ENCODE peak calls at places on chromosome 14, in six cellular contexts. One of them, this sample, is unnamed.

GRCh38 chr14:64758711-64759554 is 54.7 kb downstream of the PLEKHG3 start:
- DNase-seq in astrocyte of the spinal cord: peak
- DNase-seq in lower leg skin: no peak
- DNase-seq in kidney epithelial cell: no peak
- DNase-seq in body of pancreas: peak
- DNase-seq in stomach: peak
- DNase-seq in this sample: peak

GRCh38 chr14:37594916-37595808 is at the start of the genes FOXA1 and TTC6:
- DNase-seq in stomach: peak
- DNase-seq in astrocyte of the spinal cord: no peak
- DNase-seq in body of pancreas: peak
- DNase-seq in kidney epithelial cell: no peak
- DNase-seq in lower leg skin: no peak
- DNase-seq in this sample: no peak

GRCh38 chr14:61145258-61145902 is 135.8 kb downstream of the TMEM30B start:
- DNase-seq in kidney epithelial cell: no peak
- DNase-seq in stomach: no peak
- DNase-seq in lower leg skin: peak
- DNase-seq in astrocyte of the spinal cord: peak
- DNase-seq in body of pancreas: no peak
- DNase-seq in this sample: peak

GRCh38 chr14:99677231-99677891 is 6.7 kb upstream of the CYP46A1 start:
- DNase-seq in body of pancreas: no peak
- DNase-seq in astrocyte of the spinal cord: no peak
- DNase-seq in lower leg skin: no peak
- DNase-seq in stomach: no peak
- DNase-seq in kidney epithelial cell: no peak
- DNase-seq in this sample: no peak

GRCh38 chr14:95467232-95467631 is 49.2 kb downstream of the SYNE3 start:
- DNase-seq in body of pancreas: no peak
- DNase-seq in kidney epithelial cell: no peak
- DNase-seq in lower leg skin: no peak
- DNase-seq in stomach: no peak
- DNase-seq in astrocyte of the spinal cord: no peak
- DNase-seq in this sample: no peak

GRCh38 chr14:91058017-91058675 is 2.3 kb downstream of the RPS6KA5 start:
- DNase-seq in kidney epithelial cell: peak
- DNase-seq in stomach: no peak
- DNase-seq in lower leg skin: no peak
- DNase-seq in body of pancreas: no peak
- DNase-seq in astrocyte of the spinal cord: no peak
- DNase-seq in this sample: no peak

GRCh38 chr14:69610859-69611263 is 535 bp upstream of the SUSD6 start:
- DNase-seq in body of pancreas: no peak
- DNase-seq in kidney epithelial cell: no peak
- DNase-seq in lower leg skin: no peak
- DNase-seq in astrocyte of the spinal cord: no peak
- DNase-seq in stomach: no peak
- DNase-seq in this sample: no peak

GRCh38 chr14:92037989-92038388 is 1.9 kb downstream of the TRIP11 start:
- DNase-seq in body of pancreas: no peak
- DNase-seq in stomach: no peak
- DNase-seq in lower leg skin: no peak
- DNase-seq in kidney epithelial cell: no peak
- DNase-seq in astrocyte of the spinal cord: no peak
- DNase-seq in this sample: no peak

GRCh38 chr14:101465795-101466448 is 95.4 kb upstream of the DIO3 start:
- DNase-seq in lower leg skin: no peak
- DNase-seq in kidney epithelial cell: no peak
- DNase-seq in body of pancreas: no peak
- DNase-seq in astrocyte of the spinal cord: no peak
- DNase-seq in stomach: peak
- DNase-seq in this sample: no peak

GRCh38 chr14:64292197-64292596 is 2.0 kb downstream of the ESR2 start:
- DNase-seq in kidney epithelial cell: no peak
- DNase-seq in body of pancreas: no peak
- DNase-seq in lower leg skin: no peak
- DNase-seq in stomach: no peak
- DNase-seq in astrocyte of the spinal cord: no peak
- DNase-seq in this sample: no peak

GRCh38 chr14:90056821-90057220 is 5.0 kb upstream of the KCNK13 start:
- DNase-seq in kidney epithelial cell: no peak
- DNase-seq in astrocyte of the spinal cord: no peak
- DNase-seq in body of pancreas: no peak
- DNase-seq in lower leg skin: no peak
- DNase-seq in stomach: no peak
- DNase-seq in this sample: no peak

GRCh38 chr14:78758333-78758732 is 588.2 kb downstream of the NRXN3 start:
- DNase-seq in kidney epithelial cell: no peak
- DNase-seq in astrocyte of the spinal cord: peak
- DNase-seq in lower leg skin: no peak
- DNase-seq in stomach: no peak
- DNase-seq in body of pancreas: no peak
- DNase-seq in this sample: peak

GRCh38 chr14:96246535-96246839 is 9.5 kb upstream of the BDKRB1 start:
- DNase-seq in astrocyte of the spinal cord: peak
- DNase-seq in body of pancreas: no peak
- DNase-seq in lower leg skin: peak
- DNase-seq in stomach: no peak
- DNase-seq in kidney epithelial cell: peak
- DNase-seq in this sample: no peak

GRCh38 chr14:54147285-54147684 is 190.7 kb upstream of the BMP4 start:
- DNase-seq in astrocyte of the spinal cord: peak
- DNase-seq in kidney epithelial cell: no peak
- DNase-seq in body of pancreas: no peak
- DNase-seq in lower leg skin: no peak
- DNase-seq in stomach: no peak
- DNase-seq in this sample: no peak

GRCh38 chr14:51209457-51209856 is 30.6 kb upstream of the TMX1 start:
- DNase-seq in lower leg skin: no peak
- DNase-seq in body of pancreas: no peak
- DNase-seq in astrocyte of the spinal cord: no peak
- DNase-seq in kidney epithelial cell: no peak
- DNase-seq in stomach: no peak
- DNase-seq in this sample: no peak

GRCh38 chr14:58428011-58428807 is 690 bp downstream of the KIAA0586 start:
- DNase-seq in kidney epithelial cell: no peak
- DNase-seq in astrocyte of the spinal cord: peak
- DNase-seq in lower leg skin: no peak
- DNase-seq in body of pancreas: no peak
- DNase-seq in stomach: no peak
- DNase-seq in this sample: peak

GRCh38 chr14:44846232-44846824 is 115.4 kb downstream of the KLHL28 start:
- DNase-seq in astrocyte of the spinal cord: peak
- DNase-seq in body of pancreas: no peak
- DNase-seq in stomach: no peak
- DNase-seq in kidney epithelial cell: no peak
- DNase-seq in lower leg skin: no peak
- DNase-seq in this sample: peak

GRCh38 chr14:81219821-81220487 is 805 bp downstream of the GTF2A1 start:
- DNase-seq in kidney epithelial cell: no peak
- DNase-seq in body of pancreas: peak
- DNase-seq in astrocyte of the spinal cord: no peak
- DNase-seq in stomach: peak
- DNase-seq in lower leg skin: no peak
- DNase-seq in this sample: no peak

GRCh38 chr14:63542231-63542999 is 762 bp downstream of the PPP2R5E start:
- DNase-seq in body of pancreas: peak
- DNase-seq in astrocyte of the spinal cord: no peak
- DNase-seq in stomach: no peak
- DNase-seq in kidney epithelial cell: no peak
- DNase-seq in lower leg skin: peak
- DNase-seq in this sample: no peak

DNA sequence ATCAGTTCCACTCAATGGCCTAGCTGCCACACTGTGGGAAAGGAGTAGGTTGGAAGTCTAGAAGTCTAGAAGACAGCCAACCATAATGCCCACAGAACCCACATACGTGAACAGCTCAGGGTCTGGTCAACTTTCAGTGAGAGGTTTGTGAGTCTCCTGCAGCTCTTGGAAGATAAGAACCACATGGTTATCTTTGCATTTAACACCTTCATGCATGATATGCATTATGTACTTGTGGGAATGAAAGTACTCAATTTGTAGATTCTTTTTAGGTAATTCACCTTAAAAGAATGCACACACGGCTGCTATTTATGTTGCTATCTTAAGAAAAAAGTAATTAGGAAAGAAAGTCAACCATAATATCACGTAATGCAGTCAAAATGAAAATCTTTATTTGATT is 126.7 kb downstream of the ESRRB start:
- DNase-seq in astrocyte of the spinal cord: no peak
- DNase-seq in kidney epithelial cell: no peak
- DNase-seq in body of pancreas: no peak
- DNase-seq in lower leg skin: no peak
- DNase-seq in stomach: no peak
- DNase-seq in this sample: no peak
- TF ChIP-seq CTCF in astrocyte of the spinal cord: no peak
- TF ChIP-seq CTCF in kidney epithelial cell: no peak
- TF ChIP-seq CTCF in body of pancreas: no peak
- TF ChIP-seq CTCF in lower leg skin: no peak
- TF ChIP-seq CTCF in stomach: no peak
- TF ChIP-seq CTCF in this sample: no peak

GRCh38 chr14:103404032-103404918 is 19.1 kb downstream of the MARK3 start:
- DNase-seq in kidney epithelial cell: no peak
- DNase-seq in body of pancreas: no peak
- DNase-seq in astrocyte of the spinal cord: no peak
- DNase-seq in lower leg skin: no peak
- DNase-seq in stomach: no peak
- DNase-seq in this sample: no peak

GRCh38 chr14:103402700-103403099 is 17.5 kb downstream of the MARK3 start:
- DNase-seq in stomach: no peak
- DNase-seq in lower leg skin: no peak
- DNase-seq in astrocyte of the spinal cord: peak
- DNase-seq in body of pancreas: peak
- DNase-seq in kidney epithelial cell: no peak
- DNase-seq in this sample: no peak

GRCh38 chr14:103401223-103402214 is 16.3 kb downstream of the MARK3 start:
- DNase-seq in stomach: no peak
- DNase-seq in kidney epithelial cell: no peak
- DNase-seq in astrocyte of the spinal cord: peak
- DNase-seq in lower leg skin: no peak
- DNase-seq in body of pancreas: no peak
- DNase-seq in this sample: no peak

GRCh38 chr14:103408491-103409155 is 23.4 kb downstream of the MARK3 start:
- DNase-seq in kidney epithelial cell: no peak
- DNase-seq in stomach: peak
- DNase-seq in lower leg skin: no peak
- DNase-seq in astrocyte of the spinal cord: no peak
- DNase-seq in body of pancreas: peak
- DNase-seq in this sample: no peak

DNA sequence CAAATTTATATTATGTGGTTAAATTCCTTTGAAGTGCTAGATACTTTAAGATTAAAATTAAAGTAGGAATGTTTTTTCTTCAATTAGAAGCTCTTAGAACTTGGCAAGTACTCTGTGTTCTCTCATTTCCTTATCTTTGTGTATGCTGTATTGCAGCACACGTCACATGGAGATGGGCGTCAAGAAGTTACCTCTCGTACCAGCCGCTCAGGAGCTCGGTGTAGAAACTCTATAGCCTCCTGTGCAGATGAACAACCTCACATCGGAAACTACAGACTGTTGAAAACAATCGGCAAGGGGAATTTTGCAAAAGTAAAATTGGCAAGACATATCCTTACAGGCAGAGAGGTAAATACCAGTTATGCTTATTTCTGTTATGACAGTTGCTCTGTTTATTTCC is 19.7 kb downstream of the MARK3 start:
- DNase-seq in kidney epithelial cell: no peak
- DNase-seq in astrocyte of the spinal cord: no peak
- DNase-seq in body of pancreas: peak
- DNase-seq in lower leg skin: no peak
- DNase-seq in stomach: peak
- DNase-seq in this sample: no peak
- H3K4me3 ChIP-seq in kidney epithelial cell: no peak
- H3K4me3 ChIP-seq in astrocyte of the spinal cord: no peak
- H3K4me3 ChIP-seq in body of pancreas: no peak
- H3K4me3 ChIP-seq in lower leg skin: no peak
- H3K4me3 ChIP-seq in stomach: peak
- H3K4me3 ChIP-seq in this sample: no peak

DNA sequence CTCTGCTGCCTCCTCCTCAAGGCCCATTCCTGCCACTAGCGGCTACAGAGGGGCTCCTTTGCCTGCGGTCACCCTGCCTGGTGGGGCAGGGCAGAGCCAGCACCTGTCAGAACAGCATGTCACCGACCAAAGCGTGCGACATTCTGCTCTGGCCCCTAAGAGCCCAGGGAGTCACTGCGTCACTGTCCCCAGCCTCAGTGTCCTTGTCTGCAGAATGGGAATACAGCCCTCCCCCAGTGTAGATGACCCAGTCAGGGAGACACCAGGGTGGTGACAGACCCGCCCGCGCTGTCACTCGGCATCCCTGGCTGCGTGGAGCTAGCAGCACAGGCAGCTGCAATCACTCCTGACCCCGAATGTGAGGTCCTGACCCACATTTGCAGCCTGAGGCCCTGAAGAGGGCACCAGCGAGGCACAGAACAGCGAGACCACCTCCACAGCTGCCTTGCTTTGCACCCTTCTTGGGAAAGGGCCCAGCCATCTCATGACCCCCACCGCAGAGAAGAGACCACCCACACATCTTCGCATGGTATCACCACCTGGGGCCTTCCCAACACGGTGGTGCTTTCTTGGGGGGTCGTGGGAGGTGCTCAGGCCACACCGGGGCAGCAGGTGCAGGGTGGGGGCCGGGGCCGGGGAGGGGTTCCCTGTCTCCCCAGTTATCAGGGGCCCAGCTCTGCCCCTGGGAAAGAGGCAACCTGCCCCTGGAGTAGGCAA is 2.5 kb downstream of the AHNAK2 start:
- DNase-seq in stomach: no peak
- DNase-seq in body of pancreas: no peak
- DNase-seq in astrocyte of the spinal cord: no peak
- DNase-seq in lower leg skin: no peak
- DNase-seq in kidney epithelial cell: no peak
- DNase-seq in this sample: no peak
- TF ChIP-seq CTCF in stomach: no peak
- TF ChIP-seq CTCF in body of pancreas: no peak
- TF ChIP-seq CTCF in astrocyte of the spinal cord: no peak
- TF ChIP-seq CTCF in lower leg skin: no peak
- TF ChIP-seq CTCF in kidney epithelial cell: no peak
- TF ChIP-seq CTCF in this sample: no peak

GRCh38 chr14:75533791-75534190 is 11.5 kb downstream of the BATF start:
- DNase-seq in lower leg skin: no peak
- DNase-seq in kidney epithelial cell: no peak
- DNase-seq in stomach: no peak
- DNase-seq in body of pancreas: no peak
- DNase-seq in astrocyte of the spinal cord: no peak
- DNase-seq in this sample: no peak

GRCh38 chr14:75531660-75532317 is 9.5 kb downstream of the BATF start:
- DNase-seq in stomach: no peak
- DNase-seq in lower leg skin: no peak
- DNase-seq in astrocyte of the spinal cord: peak
- DNase-seq in kidney epithelial cell: peak
- DNase-seq in body of pancreas: no peak
- DNase-seq in this sample: no peak

GRCh38 chr14:75535164-75535898 is 13.1 kb downstream of the BATF start:
- DNase-seq in lower leg skin: no peak
- DNase-seq in kidney epithelial cell: no peak
- DNase-seq in stomach: no peak
- DNase-seq in body of pancreas: no peak
- DNase-seq in astrocyte of the spinal cord: no peak
- DNase-seq in this sample: no peak

GRCh38 chr14:75527449-75528163 is 5.3 kb downstream of the BATF start:
- DNase-seq in stomach: no peak
- DNase-seq in astrocyte of the spinal cord: no peak
- DNase-seq in body of pancreas: no peak
- DNase-seq in kidney epithelial cell: no peak
- DNase-seq in lower leg skin: no peak
- DNase-seq in this sample: no peak

GRCh38 chr14:75531256-75531655 is 9.0 kb downstream of the BATF start:
- DNase-seq in kidney epithelial cell: no peak
- DNase-seq in stomach: no peak
- DNase-seq in body of pancreas: no peak
- DNase-seq in lower leg skin: no peak
- DNase-seq in astrocyte of the spinal cord: no peak
- DNase-seq in this sample: no peak
- H3K4me3 ChIP-seq in kidney epithelial cell: no peak
- H3K4me3 ChIP-seq in stomach: no peak
- H3K4me3 ChIP-seq in body of pancreas: no peak
- H3K4me3 ChIP-seq in lower leg skin: no peak
- H3K4me3 ChIP-seq in astrocyte of the spinal cord: no peak
- H3K4me3 ChIP-seq in this sample: no peak

This sample was measured in astrocyte of the cerebellum.